ENCODE peak calls at places on chromosomes 16 and 17, in five cellular contexts. One of them, this sample, is unnamed.

GRCh38 chr16:84115919-84116719 is 623 bp downstream of the MBTPS1 start:
- DNase-seq in anterior cingulate cortex: no peak
- DNase-seq in T-cell: peak; percentile 73
- DNase-seq in bronchial epithelial cell: peak; percentile 38
- DNase-seq in Caco-2: no peak
- DNase-seq in this sample: no peak

GRCh38 chr16:81748476-81749198 is 30.5 kb upstream of the PLCG2 start:
- DNase-seq in T-cell: no peak
- DNase-seq in bronchial epithelial cell: no peak
- DNase-seq in anterior cingulate cortex: no peak
- DNase-seq in Caco-2: peak; percentile 34
- DNase-seq in this sample: no peak

GRCh38 chr16:66636199-66636598 is 31.7 kb downstream of the CMTM3 start:
- DNase-seq in T-cell: no peak
- DNase-seq in Caco-2: no peak
- DNase-seq in bronchial epithelial cell: no peak
- DNase-seq in anterior cingulate cortex: no peak
- DNase-seq in this sample: no peak

GRCh38 chr17:39191750-39192510 is 5.5 kb downstream of the CACNB1 start:
- DNase-seq in Caco-2: no peak
- DNase-seq in T-cell: no peak
- DNase-seq in bronchial epithelial cell: no peak
- DNase-seq in anterior cingulate cortex: no peak
- DNase-seq in this sample: no peak

GRCh38 chr17:20092292-20092867 is 83.2 kb downstream of the SPECC1 start:
- DNase-seq in bronchial epithelial cell: no peak
- DNase-seq in T-cell: no peak
- DNase-seq in Caco-2: no peak
- DNase-seq in anterior cingulate cortex: no peak
- DNase-seq in this sample: no peak

GRCh38 chr17:892958-893357 is 86.6 kb downstream of the NXN start:
- DNase-seq in T-cell: no peak
- DNase-seq in bronchial epithelial cell: no peak
- DNase-seq in Caco-2: no peak
- DNase-seq in anterior cingulate cortex: no peak
- DNase-seq in this sample: no peak

GRCh38 chr17:41863074-41863843 is 2.0 kb downstream of the KLHL11 start:
- DNase-seq in anterior cingulate cortex: no peak
- DNase-seq in T-cell: peak; percentile 33
- DNase-seq in bronchial epithelial cell: no peak
- DNase-seq in Caco-2: no peak
- DNase-seq in this sample: no peak

GRCh38 chr16:89007371-89008249 is 30.6 kb upstream of the CBFA2T3 start:
- DNase-seq in T-cell: no peak
- DNase-seq in Caco-2: no peak
- DNase-seq in anterior cingulate cortex: no peak
- DNase-seq in bronchial epithelial cell: no peak
- DNase-seq in this sample: no peak

GRCh38 chr17:40491486-40491885 is 9.9 kb downstream of the TNS4 start:
- DNase-seq in Caco-2: no peak
- DNase-seq in T-cell: no peak
- DNase-seq in anterior cingulate cortex: no peak
- DNase-seq in bronchial epithelial cell: peak; percentile 62
- DNase-seq in this sample: no peak

GRCh38 chr17:61376931-61377838 is 22.5 kb upstream of the TBX2 start:
- DNase-seq in Caco-2: no peak
- DNase-seq in bronchial epithelial cell: no peak
- DNase-seq in T-cell: no peak
- DNase-seq in anterior cingulate cortex: no peak
- DNase-seq in this sample: no peak

This sample was measured in T1000.